ENCODE peak calls at places on chromosomes 2 and 18, in ten cellular contexts. S is spleen, P is right lobe of liver, B is tibial artery, V is heart left ventricle, J is transverse colon, N is BJ, D is colonic mucosa, C is cardiac muscle cell, L is dorsolateral prefrontal cortex. K is an unnamed sample.

GRCh38 chr2:233355916-233356315 is 1.6 kb downstream of the DGKD start:
- DNase-seq in P (no peak), C (no peak), J (peak), D (no peak), L (no peak), S (no peak), V (no peak), N (no peak), B (no peak), K (no peak)

GRCh38 chr2:200308421-200309295 is 2.2 kb downstream of the SPATS2L start:
- DNase-seq in N (no peak), D (no peak), S (no peak), J (no peak), L (no peak), C (peak), B (no peak), V (no peak), P (no peak), K (no peak)

GRCh38 chr2:68766378-68766845 is 31.8 kb downstream of the ARHGAP25 start:
- DNase-seq in C (peak), P (peak), D (peak), J (peak), V (no peak), N (no peak), L (no peak), B (peak), S (peak), K (peak)

GRCh38 chr18:40235881-40236280 is 1719.2 kb upstream of the PIK3C3 start:
- DNase-seq in N (no peak), B (no peak), L (no peak), P (no peak), D (no peak), C (no peak), V (no peak), J (no peak), S (no peak), K (no peak)

GRCh38 chr2:127155901-127156300 is 48.9 kb upstream of the BIN1 start:
- DNase-seq in J (no peak), B (peak), C (peak), L (no peak), S (no peak), N (no peak), D (peak), V (no peak), P (no peak), K (no peak)

GRCh38 chr2:8545676-8546318 is 136.1 kb upstream of the ID2 start:
- DNase-seq in C (no peak), D (peak), N (no peak), B (no peak), P (peak), J (no peak), V (no peak), L (no peak), S (peak), K (peak)

GRCh38 chr18:32674491-32674890 is 98.3 kb downstream of the KLHL14 start:
- DNase-seq in L (no peak), S (no peak), D (no peak), N (no peak), V (no peak), B (no peak), P (no peak), J (no peak), C (peak), K (no peak)

GRCh38 chr2:30689496-30690125 is 117.6 kb downstream of the CAPN13 start:
- DNase-seq in S (no peak), D (no peak), C (no peak), B (no peak), J (no peak), L (no peak), N (no peak), V (no peak), P (peak), K (no peak)

GRCh38 chr2:54629914-54630609 is 93.4 kb upstream of the EML6 start:
- DNase-seq in N (no peak), J (peak), C (peak), P (peak), V (peak), S (no peak), L (no peak), B (peak), D (peak), K (peak)

GRCh38 chr2:54712516-54712915 is 10.9 kb upstream of the EML6 start:
- DNase-seq in N (no peak), L (no peak), V (no peak), D (no peak), P (no peak), J (no peak), B (no peak), S (no peak), C (no peak), K (no peak)

GRCh38 chr2:192735467-192735866 is 540.7 kb upstream of the TMEFF2 start:
- DNase-seq in B (no peak), S (no peak), N (no peak), D (no peak), P (no peak), J (no peak), L (no peak), C (no peak), V (no peak), K (no peak)

GRCh38 chr2:134628453-134628852 is 90.3 kb downstream of the TMEM163 start:
- DNase-seq in S (no peak), C (no peak), L (no peak), D (no peak), N (no peak), B (no peak), J (no peak), P (no peak), V (no peak), K (no peak)

GRCh38 chr2:163401481-163401880 is 334.3 kb downstream of the FIGN start:
- DNase-seq in C (peak), S (no peak), L (no peak), P (no peak), J (no peak), B (peak), V (no peak), D (no peak), N (peak), K (no peak)

GRCh38 chr2:113700186-113700841 is 56.1 kb downstream of the SLC35F5 start:
- DNase-seq in V (peak), D (no peak), B (no peak), L (no peak), J (no peak), C (peak), N (no peak), S (peak), P (no peak), K (peak)

GRCh38 chr2:56749152-56749752 is 565.5 kb downstream of the CCDC85A start:
- DNase-seq in B (no peak), P (no peak), V (no peak), N (no peak), S (no peak), L (no peak), D (no peak), J (no peak), C (peak), K (no peak)

GRCh38 chr2:69192176-69192945 is 179.4 kb downstream of the ANTXR1 start:
- DNase-seq in D (peak), L (no peak), B (no peak), V (no peak), S (no peak), P (no peak), N (no peak), C (no peak), J (peak), K (no peak)

GRCh38 chr2:191200910-191201309 is 44.3 kb upstream of the MYO1B start:
- DNase-seq in L (no peak), V (no peak), P (no peak), J (no peak), C (no peak), S (no peak), D (no peak), N (no peak), B (no peak), K (no peak)

GRCh38 chr2:69810550-69810949 is 18.9 kb upstream of the GMCL1 start:
- DNase-seq in L (no peak), B (no peak), N (no peak), D (no peak), J (no peak), C (no peak), P (no peak), S (no peak), V (no peak), K (no peak)

DNA sequence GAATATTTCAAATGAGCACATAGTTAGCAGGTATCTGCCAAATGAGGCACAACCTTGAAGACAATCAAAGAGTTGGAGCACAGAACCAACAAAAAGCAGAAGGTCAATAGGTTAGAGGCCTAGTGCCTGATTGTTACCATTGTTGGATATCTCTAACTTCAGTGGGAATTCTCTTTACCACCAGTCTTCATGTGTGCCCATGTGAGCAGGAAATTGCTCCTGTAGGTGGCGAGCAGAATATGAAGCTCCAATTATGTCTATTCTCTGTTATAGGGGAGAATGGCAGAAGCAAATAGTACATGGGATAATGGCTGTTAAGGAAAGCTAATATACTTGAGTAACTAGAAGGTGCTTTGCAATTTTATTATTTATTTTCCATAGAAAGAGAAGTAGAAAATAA is 14.9 kb upstream of the ZNF385B start:
- DNase-seq in V (no peak), B (no peak), D (no peak), J (no peak), C (no peak), S (no peak), N (no peak), L (no peak), P (no peak), K (no peak)
- TF ChIP-seq CTCF in V (no peak), B (no peak), D (no peak), J (no peak), C (no peak), S (no peak), N (peak), L (no peak), P (no peak), K (no peak)

GRCh38 chr2:202375611-202376408 is at the start of gene BMPR2:
- DNase-seq in D (peak), N (peak), S (peak), V (peak), L (peak), P (peak), J (peak), C (peak), B (peak), K (peak)

GRCh38 chr2:202377308-202377736 is 1.2 kb downstream of the BMPR2 start:
- DNase-seq in D (peak), C (peak), P (peak), L (peak), S (peak), J (peak), B (peak), V (peak), N (no peak), K (peak)

GRCh38 chr2:202376460-202377307 is 557 bp downstream of the BMPR2 start:
- DNase-seq in D (peak), C (peak), V (peak), P (peak), N (no peak), J (peak), S (peak), L (peak), B (peak), K (peak)

GRCh38 chr2:202378001-202378400 is 1.9 kb downstream of the BMPR2 start:
- DNase-seq in B (no peak), S (no peak), N (no peak), J (no peak), C (no peak), P (no peak), V (no peak), L (no peak), D (no peak), K (no peak)

DNA sequence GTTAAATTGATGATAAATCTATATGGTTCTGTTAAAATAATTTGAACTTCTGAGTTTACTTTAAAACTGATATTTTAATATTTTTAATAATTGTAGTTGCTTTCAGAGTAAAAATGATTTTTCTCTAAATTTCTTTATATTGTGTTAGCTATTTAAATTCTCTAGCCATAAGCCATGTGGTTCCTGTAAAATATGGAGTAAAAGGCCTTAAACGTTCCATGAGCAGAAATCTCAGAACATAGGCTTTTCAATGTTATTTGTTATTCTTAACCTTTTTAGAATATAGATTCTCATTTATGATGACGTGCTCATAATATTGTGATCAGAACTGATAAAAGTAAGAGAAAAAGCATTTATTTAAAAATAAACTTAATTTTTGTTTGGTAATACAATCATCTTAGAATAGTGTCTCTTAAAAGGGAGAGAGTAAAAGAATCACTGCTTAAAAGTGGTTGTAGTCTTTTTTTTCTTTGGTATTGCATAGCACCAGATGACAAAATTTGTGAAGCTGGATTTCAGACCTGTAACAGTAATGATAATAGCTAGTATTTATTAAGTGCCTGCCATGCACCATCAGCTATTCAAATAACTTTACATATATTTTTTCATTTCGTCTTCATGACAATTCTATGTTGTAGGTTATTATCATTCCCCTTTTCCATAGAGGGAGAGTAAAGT is 2.7 kb downstream of the BMPR2 start:
- DNase-seq in P (no peak), V (no peak), S (no peak), D (no peak), J (no peak), N (no peak), C (no peak), L (no peak), B (no peak), K (no peak)
- H3K4me3 ChIP-seq in P (peak), V (peak), S (peak), D (peak), J (peak), N (peak), C (peak), L (peak), B (peak), K (peak)

GRCh38 chr18:66495844-66496243 is 108.0 kb downstream of the CDH19 start:
- DNase-seq in D (peak), P (peak), N (no peak), S (no peak), L (peak), B (no peak), C (peak), V (peak), J (peak), K (peak)
- TF ChIP-seq CTCF in D (peak), P (peak), N (no peak), S (no peak), L (peak), B (peak), C (peak), V (peak), J (peak), K (peak)

GRCh38 chr2:38583524-38583923 is 19.2 kb downstream of the HNRNPLL start:
- DNase-seq in D (no peak), J (no peak), C (no peak), S (no peak), P (no peak), L (no peak), N (no peak), V (no peak), B (no peak), K (no peak)

GRCh38 chr2:38578832-38579231 is 23.9 kb downstream of the HNRNPLL start:
- DNase-seq in P (no peak), B (no peak), D (no peak), N (no peak), V (no peak), J (no peak), L (no peak), C (no peak), S (no peak), K (no peak)

GRCh38 chr2:38581193-38582147 is 21.3 kb downstream of the HNRNPLL start:
- DNase-seq in D (peak), J (peak), C (peak), B (no peak), L (peak), P (no peak), S (no peak), V (peak), N (no peak), K (no peak)

GRCh38 chr2:38583994-38584393 is 18.7 kb downstream of the HNRNPLL start:
- DNase-seq in P (no peak), V (no peak), L (no peak), J (no peak), B (no peak), D (no peak), S (no peak), C (no peak), N (no peak), K (no peak)

GRCh38 chr2:38580237-38580636 is 22.5 kb downstream of the HNRNPLL start:
- DNase-seq in P (no peak), D (no peak), S (no peak), V (no peak), J (no peak), B (no peak), C (no peak), L (no peak), N (no peak), K (no peak)
- H3K4me3 ChIP-seq in P (no peak), D (no peak), S (no peak), V (no peak), J (no peak), B (no peak), C (no peak), L (no peak), N (no peak), K (no peak)

GRCh38 chr2:105118960-105119359 is 81.1 kb downstream of the MRPS9 start:
- DNase-seq in D (no peak), C (peak), J (no peak), B (no peak), S (peak), P (no peak), L (no peak), N (no peak), V (no peak), K (no peak)

GRCh38 chr2:105114551-105114950 is 76.7 kb downstream of the MRPS9 start:
- DNase-seq in S (no peak), C (peak), D (no peak), P (no peak), B (no peak), V (no peak), L (no peak), J (no peak), N (no peak), K (no peak)

GRCh38 chr2:105117565-105117964 is 79.7 kb downstream of the MRPS9 start:
- DNase-seq in J (no peak), L (no peak), P (no peak), D (no peak), N (no peak), S (peak), C (no peak), B (no peak), V (no peak), K (no peak)

GRCh38 chr2:105113616-105114275 is 75.9 kb downstream of the MRPS9 start:
- DNase-seq in V (no peak), N (no peak), S (peak), B (no peak), P (no peak), L (no peak), C (no peak), J (no peak), D (no peak), K (no peak)

GRCh38 chr2:105116348-105116747 is 78.5 kb downstream of the MRPS9 start:
- DNase-seq in B (no peak), C (no peak), L (no peak), J (no peak), N (no peak), D (no peak), V (no peak), P (no peak), S (peak), K (no peak)
- TF ChIP-seq CTCF in B (no peak), C (no peak), L (no peak), J (no peak), N (no peak), D (no peak), V (no peak), P (no peak), S (no peak), K (no peak)

DNA sequence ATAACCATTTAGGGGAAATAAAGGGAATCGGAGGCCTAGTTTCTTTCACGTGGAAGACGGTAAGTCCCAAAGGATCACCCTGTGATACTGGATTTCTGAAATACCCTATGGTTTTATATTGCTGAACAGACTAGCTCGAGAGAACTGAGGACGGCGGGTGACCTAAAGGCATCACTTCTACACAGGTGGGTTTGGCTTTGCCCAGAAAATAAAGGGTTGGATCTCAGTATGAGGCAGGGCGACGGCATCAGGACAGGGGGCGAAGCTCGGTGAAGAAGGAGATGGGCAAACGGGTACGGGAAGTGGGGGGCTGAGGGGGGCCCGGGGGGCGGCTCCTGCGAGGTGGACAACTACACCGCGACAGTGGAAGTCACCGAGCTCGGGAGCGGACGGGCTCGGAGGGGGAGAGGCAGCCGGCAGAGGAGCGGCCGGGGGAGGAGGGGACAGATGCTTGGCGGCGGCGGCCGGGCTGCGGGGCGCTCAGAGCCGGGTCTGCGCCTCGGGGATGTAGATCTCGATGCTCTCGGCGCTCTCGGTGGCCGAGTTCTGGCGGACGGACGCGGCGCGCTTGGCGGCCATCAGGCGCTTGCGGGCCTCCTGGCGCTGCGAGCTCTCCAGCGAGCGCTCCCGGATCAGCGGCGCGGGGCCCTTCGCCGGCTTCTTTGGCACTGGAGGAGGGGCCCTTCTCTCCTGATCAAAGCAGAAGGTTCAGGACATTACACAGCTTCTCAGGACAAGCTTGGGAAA is 48.9 kb downstream of the TGIF1 start:
- DNase-seq in C (peak), L (peak), N (no peak), B (no peak), V (peak), J (peak), D (peak), S (peak), P (peak), K (peak)
- H3K4me3 ChIP-seq in C (peak), L (peak), N (peak), B (peak), V (peak), J (peak), D (peak), S (peak), P (peak), K (peak)